ENCODE peak calls at places on chromosome 2, in five cellular contexts. L is uterus, T is GM06990, P is spleen, C is psoas muscle. B is an unnamed sample.

GRCh38 chr2:209094221-209094620 is 329.6 kb upstream of the MAP2 start:
- DNase-seq in L (no peak), T (no peak), P (no peak), C (no peak), B (no peak)

GRCh38 chr2:234595829-234596228 is 98.9 kb upstream of the ARL4C start:
- DNase-seq in L (no peak), T (no peak), P (no peak), C (no peak), B (no peak)

GRCh38 chr2:54871457-54872103 is 148.1 kb downstream of the EML6 start:
- DNase-seq in L (no peak), T (no peak), P (no peak), C (no peak), B (no peak)

GRCh38 chr2:100616841-100617390 is 54.1 kb downstream of the PDCL3 start:
- DNase-seq in L (no peak), T (no peak), P (no peak), C (no peak), B (no peak)

GRCh38 chr2:7620255-7620654 is 703.0 kb downstream of the RNF144A start:
- DNase-seq in L (no peak), T (no peak), P (no peak), C (no peak), B (no peak)

GRCh38 chr2:186748354-186748753 is 54.5 kb downstream of the FAM171B start:
- DNase-seq in L (no peak), T (no peak), P (no peak), C (no peak), B (no peak)

GRCh38 chr2:134304726-134305509 is 51.0 kb downstream of the MGAT5 start:
- DNase-seq in L (no peak), T (no peak), P (no peak), C (no peak), B (no peak)

GRCh38 chr2:1546023-1546591 is 132.8 kb downstream of the TPO start:
- DNase-seq in L (no peak), T (no peak), P (no peak), C (no peak), B (no peak)

GRCh38 chr2:16487686-16488085 is 177.9 kb downstream of the CYRIA start:
- DNase-seq in L (no peak), T (no peak), P (no peak), C (no peak), B (no peak)

GRCh38 chr2:11342561-11343343 is 1.7 kb downstream of the ROCK2 start:
- DNase-seq in L (no peak), T (no peak), P (no peak), C (no peak), B (no peak)

GRCh38 chr2:238915596-238915995 is 67.7 kb downstream of the TWIST2 start:
- DNase-seq in L (no peak), T (no peak), P (peak), C (no peak), B (no peak)

GRCh38 chr2:14756981-14757657 is 124.6 kb downstream of the LRATD1 start:
- DNase-seq in L (no peak), T (no peak), P (no peak), C (no peak), B (no peak)

DNA sequence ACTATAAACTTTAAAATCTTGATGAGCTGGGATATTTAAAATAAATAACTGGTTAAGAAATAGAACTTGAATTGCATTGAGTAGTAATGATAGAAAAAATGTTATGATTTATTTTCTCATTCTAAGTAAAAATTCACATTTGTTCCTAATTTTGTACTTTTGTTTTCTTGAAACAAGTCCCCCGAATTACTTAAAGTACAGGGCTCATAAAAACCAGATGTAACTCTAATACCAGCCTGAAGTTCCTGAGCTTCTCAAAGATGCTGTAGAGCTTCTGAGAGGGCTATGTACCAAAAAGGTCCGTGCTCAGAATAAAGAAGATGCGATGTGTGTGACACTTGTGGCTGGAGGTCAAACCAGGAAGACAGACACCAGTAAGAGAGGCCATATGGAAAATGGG is 116.1 kb upstream of the TACR1 start:
- DNase-seq in L (no peak), T (no peak), P (no peak), C (no peak), B (no peak)
- TF ChIP-seq CTCF in L (no peak), T (no peak), P (no peak), C (no peak), B (no peak)

GRCh38 chr2:240649331-240649730 is 24.1 kb downstream of the GPR35 start:
- DNase-seq in L (no peak), T (no peak), P (no peak), C (no peak), B (no peak)
- TF ChIP-seq CTCF in L (no peak), T (no peak), P (no peak), C (no peak), B (no peak)

GRCh38 chr2:227545990-227546389 is 52.7 kb upstream of the SCYGR2 start:
- DNase-seq in L (no peak), T (peak), P (peak), C (no peak), B (peak)
- TF ChIP-seq CTCF in L (no peak), T (peak), P (no peak), C (no peak), B (peak)

DNA sequence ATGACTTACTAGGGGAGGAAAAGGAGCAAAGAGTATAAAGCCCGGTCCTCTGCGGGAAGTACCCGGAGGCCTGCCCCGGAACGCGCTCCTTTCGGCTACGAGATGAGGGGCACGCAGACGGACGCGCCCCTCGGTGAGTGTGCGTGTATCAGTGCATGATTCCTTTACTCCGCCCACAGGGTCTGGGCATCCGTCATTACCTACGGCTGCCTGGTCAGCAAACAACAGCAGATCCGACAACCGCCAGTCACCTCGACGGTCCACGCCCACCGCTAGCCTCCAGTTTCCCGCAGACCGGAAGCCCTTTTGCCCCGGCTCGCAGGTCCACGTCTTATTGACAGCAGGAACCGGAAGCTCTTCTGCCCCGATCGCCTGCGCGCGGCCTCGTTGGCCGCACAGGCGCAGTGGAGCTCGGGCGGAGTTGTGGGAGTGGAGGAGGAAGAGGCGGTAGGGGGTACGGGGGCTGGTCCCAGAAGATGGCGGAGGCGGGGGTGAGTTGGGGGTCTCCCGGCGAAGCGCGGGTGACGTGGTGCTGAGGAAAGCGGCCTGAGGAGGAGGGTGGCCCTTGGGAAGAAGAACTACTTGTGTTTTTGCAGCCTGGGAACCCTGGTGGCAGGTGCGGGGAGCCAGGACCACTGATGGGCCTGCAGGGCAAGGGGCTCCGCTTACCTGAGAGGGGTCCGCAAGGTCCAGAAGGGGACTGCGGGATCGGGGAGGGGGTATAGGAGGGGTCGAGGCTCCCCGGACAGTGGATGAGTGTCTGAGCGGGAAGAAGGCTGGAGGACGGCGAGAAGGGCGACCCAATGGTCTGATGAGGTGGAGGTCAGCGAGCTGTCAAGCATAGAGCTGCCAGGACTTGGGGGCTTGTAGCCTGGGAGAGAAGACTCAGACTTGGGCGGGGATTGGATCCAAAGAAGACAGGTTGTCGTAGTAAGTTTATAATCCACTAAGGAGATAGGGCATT is at the start of gene INSIG2:
- DNase-seq in L (peak), T (peak), P (peak), C (peak), B (peak)
- TF ChIP-seq CTCF in L (no peak), T (no peak), P (peak), C (no peak), B (no peak)

GRCh38 chr2:70049261-70049660 is 38.0 kb upstream of the PCBP1 start:
- DNase-seq in L (no peak), T (no peak), P (no peak), C (no peak), B (no peak)

GRCh38 chr2:70044290-70045040 is 42.8 kb upstream of the PCBP1 start:
- DNase-seq in L (no peak), T (no peak), P (peak), C (no peak), B (no peak)

GRCh38 chr2:70045932-70046331 is 41.3 kb upstream of the PCBP1 start:
- DNase-seq in L (no peak), T (no peak), P (no peak), C (no peak), B (no peak)

GRCh38 chr2:70046534-70046933 is 40.7 kb upstream of the PCBP1 start:
- DNase-seq in L (no peak), T (no peak), P (no peak), C (no peak), B (peak)

DNA sequence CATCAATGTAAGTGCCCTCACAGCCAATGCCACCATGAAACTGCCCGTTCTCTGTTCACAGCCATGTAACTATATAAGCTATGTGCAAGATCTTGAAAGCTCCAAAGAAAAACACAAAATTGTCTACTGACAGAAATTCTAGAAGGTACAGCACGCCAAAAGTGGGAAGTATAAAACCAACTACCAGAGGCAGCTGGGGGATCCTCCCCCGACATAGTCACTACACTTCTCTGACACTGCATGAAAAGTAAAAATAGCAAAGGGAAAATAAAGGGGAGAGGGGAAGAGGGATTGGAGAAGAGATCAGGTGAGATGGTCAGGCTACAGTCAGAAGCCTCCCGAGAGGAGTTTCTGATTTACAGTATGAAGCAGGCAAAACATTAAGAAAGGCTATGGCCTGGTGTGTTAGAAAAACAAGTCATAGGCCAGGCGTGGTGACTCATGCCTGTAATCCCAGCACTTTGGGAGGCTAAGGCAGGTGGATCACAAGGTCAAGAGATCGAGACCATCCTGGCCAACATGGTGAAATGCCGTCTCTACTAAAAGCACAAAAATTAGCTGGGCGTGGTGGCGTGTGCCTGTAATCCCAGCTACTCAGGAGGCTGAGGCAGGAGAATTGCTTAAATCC is 39.8 kb upstream of the PCBP1 start:
- DNase-seq in L (no peak), T (no peak), P (no peak), C (no peak), B (peak)
- TF ChIP-seq CTCF in L (no peak), T (no peak), P (no peak), C (no peak), B (no peak)

GRCh38 chr2:31078579-31079105 is 59.6 kb downstream of the GALNT14 start:
- DNase-seq in L (no peak), T (no peak), P (no peak), C (no peak), B (no peak)

GRCh38 chr2:31081497-31081896 is 56.7 kb downstream of the GALNT14 start:
- DNase-seq in L (no peak), T (no peak), P (no peak), C (no peak), B (no peak)

GRCh38 chr2:31082002-31082401 is 56.2 kb downstream of the GALNT14 start:
- DNase-seq in L (no peak), T (no peak), P (no peak), C (no peak), B (no peak)

GRCh38 chr2:31080361-31080760 is 57.9 kb downstream of the GALNT14 start:
- DNase-seq in L (no peak), T (no peak), P (no peak), C (no peak), B (no peak)

GRCh38 chr2:31079665-31080064 is 58.6 kb downstream of the GALNT14 start:
- DNase-seq in L (no peak), T (no peak), P (no peak), C (no peak), B (no peak)
- TF ChIP-seq CTCF in L (no peak), T (peak), P (no peak), C (no peak), B (peak)

GRCh38 chr2:86592547-86593230 is 29.4 kb upstream of the CHMP3 start:
- DNase-seq in L (peak), T (no peak), P (no peak), C (no peak), B (no peak)

GRCh38 chr2:86598966-86599365 is 24.7 kb downstream of the RNF103 start:
- DNase-seq in L (no peak), T (no peak), P (no peak), C (no peak), B (no peak)

GRCh38 chr2:86593266-86593665 is 30.0 kb upstream of the CHMP3 start:
- DNase-seq in L (no peak), T (no peak), P (no peak), C (no peak), B (no peak)

DNA sequence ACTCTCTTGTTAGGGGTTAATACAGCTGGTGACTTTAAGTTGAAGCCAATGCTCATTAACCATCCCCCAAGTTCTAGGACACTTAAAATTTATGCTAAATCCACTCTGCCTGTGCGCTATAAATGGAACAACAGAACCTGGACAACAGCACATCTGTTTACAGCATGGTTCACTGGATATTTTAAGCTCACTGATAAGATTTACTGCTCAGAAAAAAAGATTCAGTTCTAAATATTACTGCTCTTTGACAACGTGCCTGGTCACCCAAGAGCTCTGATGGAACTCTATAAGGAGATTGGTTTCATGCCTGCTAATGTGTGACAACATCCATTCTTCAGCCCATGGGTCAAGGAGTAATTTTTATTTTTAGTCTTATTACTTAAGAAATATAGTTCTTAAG is 27.5 kb downstream of the RNF103 start:
- DNase-seq in L (no peak), T (no peak), P (no peak), C (no peak), B (no peak)
- TF ChIP-seq CTCF in L (no peak), T (no peak), P (no peak), C (no peak), B (no peak)

GRCh38 chr2:231185050-231185725 is 13.2 kb upstream of the ARMC9 start:
- DNase-seq in L (no peak), T (no peak), P (no peak), C (no peak), B (no peak)

GRCh38 chr2:231183851-231184250 is 14.6 kb upstream of the ARMC9 start:
- DNase-seq in L (no peak), T (no peak), P (no peak), C (no peak), B (no peak)

GRCh38 chr2:231184319-231184718 is 14.1 kb upstream of the ARMC9 start:
- DNase-seq in L (no peak), T (no peak), P (no peak), C (no peak), B (no peak)

GRCh38 chr2:231186325-231186724 is 12.1 kb upstream of the ARMC9 start:
- DNase-seq in L (no peak), T (no peak), P (no peak), C (no peak), B (no peak)

DNA sequence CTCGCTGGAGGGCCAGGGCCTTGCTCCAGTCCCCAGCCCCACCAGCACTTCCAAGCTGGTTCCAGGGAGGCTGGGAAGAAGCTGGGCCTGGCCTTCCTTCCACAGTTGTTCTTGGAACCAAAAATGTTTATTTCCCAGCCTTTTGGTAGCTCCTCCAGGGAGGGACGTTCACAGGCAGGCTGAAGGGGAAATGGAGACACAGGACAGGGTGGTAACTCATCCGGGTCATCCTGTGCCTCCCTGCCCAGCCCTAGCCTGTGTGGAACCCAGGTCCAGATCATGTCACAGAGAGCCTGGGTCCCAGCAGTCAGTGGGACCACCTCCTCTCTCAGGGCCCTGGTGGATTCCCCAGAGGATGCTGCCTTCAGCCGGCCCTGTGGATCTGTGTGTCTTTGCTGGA is 12.5 kb upstream of the ARMC9 start:
- DNase-seq in L (no peak), T (no peak), P (no peak), C (no peak), B (no peak)
- TF ChIP-seq CTCF in L (no peak), T (no peak), P (no peak), C (no peak), B (no peak)

GRCh38 chr2:69163109-69163508 is 150.1 kb downstream of the ANTXR1 start:
- DNase-seq in L (no peak), T (peak), P (no peak), C (no peak), B (peak)

GRCh38 chr2:69157441-69157840 is 144.5 kb downstream of the ANTXR1 start:
- DNase-seq in L (no peak), T (no peak), P (no peak), C (no peak), B (no peak)

GRCh38 chr2:69156624-69157023 is 143.6 kb downstream of the ANTXR1 start:
- DNase-seq in L (no peak), T (no peak), P (no peak), C (no peak), B (no peak)

GRCh38 chr2:69162121-69162520 is 149.1 kb downstream of the ANTXR1 start:
- DNase-seq in L (no peak), T (no peak), P (no peak), C (no peak), B (no peak)

DNA sequence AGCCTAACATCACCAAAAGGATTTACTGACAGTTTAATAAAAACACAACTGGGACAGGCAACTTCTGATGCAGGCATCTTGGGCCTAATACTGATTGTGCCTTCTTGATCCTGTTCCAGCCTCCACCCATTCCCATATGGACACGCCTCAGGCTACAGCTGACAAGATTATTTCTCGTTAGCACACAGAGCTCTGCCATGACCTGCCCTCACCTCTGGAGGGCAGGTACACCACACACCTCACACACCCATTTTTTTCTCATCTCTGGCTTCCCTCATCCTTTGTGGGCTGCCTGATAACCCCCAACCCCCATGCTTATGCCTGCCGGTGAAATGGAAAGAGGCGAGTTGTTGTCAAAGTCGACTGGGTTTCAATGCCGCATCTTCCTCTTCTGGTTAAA is 147.0 kb downstream of the ANTXR1 start:
- DNase-seq in L (no peak), T (no peak), P (no peak), C (no peak), B (no peak)
- TF ChIP-seq CTCF in L (no peak), T (no peak), P (no peak), C (no peak), B (no peak)